ENCODE peak calls at places on chromosomes 1 and 21, in seven cellular contexts. One of them, this sample, is unnamed.

GRCh38 chr1:8201331-8201861 is 116.5 kb upstream of the SLC45A1 start:
- DNase-seq in fibroblast of lung: no peak
- DNase-seq in PC-9: peak
- DNase-seq in HCT116: no peak
- DNase-seq in H9: no peak
- DNase-seq in IMR-90: peak
- DNase-seq in HepG2: peak
- DNase-seq in this sample: peak

GRCh38 chr1:113437554-113438341 is 47.4 kb downstream of the MAGI3 start:
- DNase-seq in fibroblast of lung: no peak
- DNase-seq in PC-9: no peak
- DNase-seq in HCT116: no peak
- DNase-seq in H9: no peak
- DNase-seq in IMR-90: no peak
- DNase-seq in HepG2: no peak
- DNase-seq in this sample: no peak

GRCh38 chr1:24209097-24209496 is 22.0 kb upstream of the IFNLR1 start:
- DNase-seq in fibroblast of lung: no peak
- DNase-seq in PC-9: no peak
- DNase-seq in HCT116: peak
- DNase-seq in H9: no peak
- DNase-seq in IMR-90: no peak
- DNase-seq in HepG2: no peak
- DNase-seq in this sample: no peak

GRCh38 chr1:112396668-112397025 is 633 bp downstream of the CTTNBP2NL start:
- DNase-seq in fibroblast of lung: peak
- DNase-seq in PC-9: no peak
- DNase-seq in HCT116: no peak
- DNase-seq in H9: no peak
- DNase-seq in IMR-90: peak
- DNase-seq in HepG2: no peak
- DNase-seq in this sample: no peak

GRCh38 chr21:16775056-16775455 is 737.8 kb upstream of the CXADR start:
- DNase-seq in fibroblast of lung: no peak
- DNase-seq in PC-9: no peak
- DNase-seq in HCT116: no peak
- DNase-seq in H9: peak
- DNase-seq in IMR-90: no peak
- DNase-seq in HepG2: no peak
- DNase-seq in this sample: no peak

GRCh38 chr1:206672844-206673758 is 11.6 kb upstream of the MAPKAPK2 start:
- DNase-seq in fibroblast of lung: peak
- DNase-seq in PC-9: no peak
- DNase-seq in HCT116: no peak
- DNase-seq in H9: no peak
- DNase-seq in IMR-90: peak
- DNase-seq in HepG2: no peak
- DNase-seq in this sample: peak

GRCh38 chr1:201312298-201312697 is 29.0 kb downstream of the PKP1 start:
- DNase-seq in fibroblast of lung: no peak
- DNase-seq in PC-9: no peak
- DNase-seq in HCT116: no peak
- DNase-seq in H9: no peak
- DNase-seq in IMR-90: no peak
- DNase-seq in HepG2: no peak
- DNase-seq in this sample: no peak

GRCh38 chr1:92989936-92990582 is 28.8 kb upstream of the DIPK1A start:
- DNase-seq in fibroblast of lung: peak
- DNase-seq in PC-9: peak
- DNase-seq in HCT116: no peak
- DNase-seq in H9: no peak
- DNase-seq in IMR-90: peak
- DNase-seq in HepG2: no peak
- DNase-seq in this sample: no peak

GRCh38 chr1:87869563-87869962 is 540.9 kb downstream of the LMO4 start:
- DNase-seq in fibroblast of lung: peak
- DNase-seq in PC-9: peak
- DNase-seq in HCT116: no peak
- DNase-seq in H9: no peak
- DNase-seq in IMR-90: peak
- DNase-seq in HepG2: peak
- DNase-seq in this sample: peak

GRCh38 chr1:109634292-109634691 is 14.7 kb downstream of the AMPD2 start:
- DNase-seq in fibroblast of lung: no peak
- DNase-seq in PC-9: peak
- DNase-seq in HCT116: no peak
- DNase-seq in H9: peak
- DNase-seq in IMR-90: no peak
- DNase-seq in HepG2: no peak
- DNase-seq in this sample: no peak

GRCh38 chr1:234925440-234926251 is 203.0 kb downstream of the TOMM20 start:
- DNase-seq in fibroblast of lung: peak
- DNase-seq in PC-9: peak
- DNase-seq in HCT116: peak
- DNase-seq in H9: peak
- DNase-seq in IMR-90: peak
- DNase-seq in HepG2: peak
- DNase-seq in this sample: peak

DNA sequence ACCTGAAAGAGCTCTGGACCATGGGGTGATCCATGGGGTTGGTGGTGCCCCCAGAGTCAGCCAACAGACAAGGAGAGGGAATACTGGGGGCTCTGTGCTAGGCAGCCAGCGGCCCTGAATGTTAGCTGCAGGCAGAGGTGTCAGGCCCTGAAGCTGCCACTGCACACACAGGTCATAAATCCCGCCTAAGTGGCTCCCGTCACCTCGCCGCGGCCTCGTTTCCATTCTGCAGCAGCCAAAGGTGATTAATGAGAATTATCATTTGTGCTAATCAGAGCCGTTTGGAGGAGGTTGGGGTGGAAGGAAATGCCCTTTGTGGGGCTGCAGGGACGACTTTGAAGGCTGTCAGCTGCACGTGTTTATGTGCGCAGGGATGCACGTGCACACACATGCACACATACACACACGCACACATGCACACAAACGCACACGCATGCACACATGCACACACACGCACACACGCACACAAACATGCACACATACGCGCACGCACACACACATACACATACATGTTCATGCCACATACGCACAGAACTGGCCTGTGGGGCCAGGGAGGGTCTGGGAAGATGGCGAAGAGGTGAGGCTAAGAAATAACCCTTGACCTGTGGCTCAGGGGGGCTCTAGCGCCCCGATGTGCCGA is 88.8 kb upstream of the ARHGEF16 start:
- DNase-seq in fibroblast of lung: no peak
- DNase-seq in PC-9: no peak
- DNase-seq in HCT116: no peak
- DNase-seq in H9: no peak
- DNase-seq in IMR-90: no peak
- DNase-seq in HepG2: no peak
- DNase-seq in this sample: no peak
- TF ChIP-seq CTCF in fibroblast of lung: no peak
- TF ChIP-seq CTCF in PC-9: no peak
- TF ChIP-seq CTCF in HCT116: no peak
- TF ChIP-seq CTCF in H9: no peak
- TF ChIP-seq CTCF in IMR-90: no peak
- TF ChIP-seq CTCF in HepG2: no peak
- TF ChIP-seq CTCF in this sample: no peak

GRCh38 chr21:45478115-45478801 is 64.0 kb downstream of the SLC19A1 start:
- DNase-seq in fibroblast of lung: peak
- DNase-seq in PC-9: no peak
- DNase-seq in HCT116: peak
- DNase-seq in H9: peak
- DNase-seq in IMR-90: peak
- DNase-seq in HepG2: peak
- DNase-seq in this sample: peak
- H2AFZ ChIP-seq in fibroblast of lung: no peak
- H2AFZ ChIP-seq in PC-9: no peak
- H2AFZ ChIP-seq in HCT116: no peak
- H2AFZ ChIP-seq in H9: no peak
- H2AFZ ChIP-seq in IMR-90: peak
- H2AFZ ChIP-seq in HepG2: no peak
- H2AFZ ChIP-seq in this sample: peak

GRCh38 chr1:94440088-94440487 is 21.9 kb downstream of the ABCD3 start:
- DNase-seq in fibroblast of lung: no peak
- DNase-seq in PC-9: no peak
- DNase-seq in HCT116: no peak
- DNase-seq in H9: no peak
- DNase-seq in IMR-90: no peak
- DNase-seq in HepG2: no peak
- DNase-seq in this sample: no peak
- TF ChIP-seq CTCF in fibroblast of lung: no peak
- TF ChIP-seq CTCF in PC-9: no peak
- TF ChIP-seq CTCF in HCT116: peak
- TF ChIP-seq CTCF in H9: peak
- TF ChIP-seq CTCF in IMR-90: no peak
- TF ChIP-seq CTCF in HepG2: no peak
- TF ChIP-seq CTCF in this sample: no peak

GRCh38 chr21:35713914-35714313 is 346.4 kb downstream of the SETD4 start:
- DNase-seq in fibroblast of lung: no peak
- DNase-seq in PC-9: no peak
- DNase-seq in HCT116: no peak
- DNase-seq in H9: no peak
- DNase-seq in IMR-90: no peak
- DNase-seq in HepG2: no peak
- DNase-seq in this sample: no peak
- H2AFZ ChIP-seq in fibroblast of lung: no peak
- H2AFZ ChIP-seq in PC-9: no peak
- H2AFZ ChIP-seq in HCT116: no peak
- H2AFZ ChIP-seq in H9: no peak
- H2AFZ ChIP-seq in IMR-90: no peak
- H2AFZ ChIP-seq in HepG2: no peak
- H2AFZ ChIP-seq in this sample: no peak

GRCh38 chr1:223482766-223483165 is 89.6 kb downstream of the CCDC185 start:
- DNase-seq in fibroblast of lung: no peak
- DNase-seq in PC-9: no peak
- DNase-seq in HCT116: no peak
- DNase-seq in H9: no peak
- DNase-seq in IMR-90: no peak
- DNase-seq in HepG2: no peak
- DNase-seq in this sample: no peak

GRCh38 chr1:223483511-223483910 is 90.3 kb downstream of the CCDC185 start:
- DNase-seq in fibroblast of lung: no peak
- DNase-seq in PC-9: no peak
- DNase-seq in HCT116: no peak
- DNase-seq in H9: no peak
- DNase-seq in IMR-90: no peak
- DNase-seq in HepG2: no peak
- DNase-seq in this sample: no peak

GRCh38 chr1:223487514-223488259 is 94.5 kb downstream of the CCDC185 start:
- DNase-seq in fibroblast of lung: no peak
- DNase-seq in PC-9: no peak
- DNase-seq in HCT116: no peak
- DNase-seq in H9: no peak
- DNase-seq in IMR-90: no peak
- DNase-seq in HepG2: no peak
- DNase-seq in this sample: no peak

GRCh38 chr1:223489439-223489838 is 96.2 kb downstream of the CCDC185 start:
- DNase-seq in fibroblast of lung: no peak
- DNase-seq in PC-9: no peak
- DNase-seq in HCT116: no peak
- DNase-seq in H9: no peak
- DNase-seq in IMR-90: no peak
- DNase-seq in HepG2: no peak
- DNase-seq in this sample: no peak

GRCh38 chr1:223486366-223486765 is 93.2 kb downstream of the CCDC185 start:
- DNase-seq in fibroblast of lung: no peak
- DNase-seq in PC-9: no peak
- DNase-seq in HCT116: peak
- DNase-seq in H9: no peak
- DNase-seq in IMR-90: no peak
- DNase-seq in HepG2: peak
- DNase-seq in this sample: no peak
- TF ChIP-seq CTCF in fibroblast of lung: no peak
- TF ChIP-seq CTCF in PC-9: peak
- TF ChIP-seq CTCF in HCT116: peak
- TF ChIP-seq CTCF in H9: peak
- TF ChIP-seq CTCF in IMR-90: no peak
- TF ChIP-seq CTCF in HepG2: no peak
- TF ChIP-seq CTCF in this sample: no peak

DNA sequence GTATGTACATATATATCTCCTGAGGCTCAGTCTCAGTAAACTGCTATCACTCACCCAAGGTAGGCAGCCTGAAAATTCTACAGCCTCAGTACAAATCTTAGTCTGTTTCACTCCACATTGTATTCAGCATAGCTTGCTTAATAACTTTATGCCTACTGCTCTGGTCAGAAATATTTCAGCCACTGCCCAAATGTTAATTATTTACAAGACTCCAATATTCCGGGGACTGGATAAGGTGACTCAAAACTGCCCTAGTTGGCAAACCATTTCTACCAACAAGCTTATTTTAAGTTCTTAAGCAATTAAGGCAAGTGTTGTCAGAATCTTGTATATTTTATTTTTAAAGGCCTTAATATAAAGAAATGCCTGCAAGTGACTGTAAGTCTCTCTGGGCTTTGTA is 114.8 kb downstream of the LRRIQ3 start:
- DNase-seq in fibroblast of lung: no peak
- DNase-seq in PC-9: no peak
- DNase-seq in HCT116: no peak
- DNase-seq in H9: no peak
- DNase-seq in IMR-90: no peak
- DNase-seq in HepG2: no peak
- DNase-seq in this sample: no peak
- H2AFZ ChIP-seq in fibroblast of lung: no peak
- H2AFZ ChIP-seq in PC-9: no peak
- H2AFZ ChIP-seq in HCT116: no peak
- H2AFZ ChIP-seq in H9: no peak
- H2AFZ ChIP-seq in IMR-90: no peak
- H2AFZ ChIP-seq in HepG2: no peak
- H2AFZ ChIP-seq in this sample: no peak

DNA sequence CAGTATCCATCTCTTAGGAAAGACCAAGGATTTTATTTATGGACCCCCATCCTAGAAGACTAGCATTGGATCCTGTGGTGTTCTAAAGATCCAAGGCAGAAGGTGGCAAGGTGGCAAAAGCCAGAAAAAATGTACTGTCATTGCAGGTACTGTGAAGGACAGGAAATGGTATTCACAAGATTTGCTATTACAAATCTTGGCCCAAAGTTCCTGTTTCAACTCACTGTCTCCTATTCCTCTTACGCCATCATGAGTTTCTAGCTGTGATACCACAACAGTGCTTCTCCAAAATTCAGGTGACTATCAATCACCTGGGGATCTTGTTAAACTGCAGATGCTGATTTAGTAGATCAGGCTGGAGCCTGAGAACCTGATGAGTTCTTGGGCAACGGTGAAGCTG is 21.4 kb downstream of the ACP6 start:
- DNase-seq in fibroblast of lung: no peak
- DNase-seq in PC-9: no peak
- DNase-seq in HCT116: no peak
- DNase-seq in H9: no peak
- DNase-seq in IMR-90: no peak
- DNase-seq in HepG2: no peak
- DNase-seq in this sample: no peak
- TF ChIP-seq CTCF in fibroblast of lung: no peak
- TF ChIP-seq CTCF in PC-9: no peak
- TF ChIP-seq CTCF in HCT116: no peak
- TF ChIP-seq CTCF in H9: no peak
- TF ChIP-seq CTCF in IMR-90: no peak
- TF ChIP-seq CTCF in HepG2: no peak
- TF ChIP-seq CTCF in this sample: no peak